ENCODE peak calls at places on chromosomes 6 and 20, in six cellular contexts. C, N, I, V, B and S are unnamed samples.

GRCh38 chr6:150299873-150300485 is 68.8 kb upstream of the IYD start:
- DNase-seq in C (no peak), V (no peak), I (no peak), B (no peak), N (no peak), S (no peak)

GRCh38 chr20:48463916-48464315 is 363.9 kb downstream of the PREX1 start:
- DNase-seq in N (no peak), B (peak; percentile 83), I (no peak), V (no peak), C (peak; percentile 33), S (no peak)

GRCh38 chr6:75290558-75290957 is 6.0 kb upstream of the TMEM30A start:
- DNase-seq in B (no peak), V (no peak), N (no peak), I (no peak), C (no peak), S (no peak)

GRCh38 chr6:89843070-89843469 is 13.4 kb downstream of the CASP8AP2 start:
- DNase-seq in I (no peak), B (no peak), N (no peak), C (no peak), V (no peak), S (no peak)

GRCh38 chr6:152948150-152948768 is 34.6 kb downstream of the FBXO5 start:
- DNase-seq in I (peak; percentile 7), B (no peak), C (no peak), V (no peak), N (no peak), S (peak; percentile 11)

GRCh38 chr6:130829333-130829910 is 2.2 kb downstream of the SMLR1 start:
- DNase-seq in C (no peak), I (no peak), N (no peak), V (no peak), B (no peak), S (no peak)

GRCh38 chr20:3340443-3340842 is 67.0 kb downstream of the DNAAF9 start:
- DNase-seq in N (peak; percentile 29), V (peak; percentile 54), C (peak; percentile 83), I (peak; percentile 83), B (peak; percentile 89), S (peak; percentile 19)

GRCh38 chr20:62766716-62767115 is 29.6 kb upstream of the MRGBP start:
- DNase-seq in N (no peak), B (no peak), C (no peak), I (no peak), V (no peak), S (peak; percentile 73)

GRCh38 chr6:150673720-150674361 is 74.2 kb downstream of the PLEKHG1 start:
- DNase-seq in B (no peak), N (no peak), I (no peak), V (no peak), C (no peak), S (no peak)

GRCh38 chr6:37314803-37315515 is 38.8 kb upstream of the RNF8 start:
- DNase-seq in V (peak; percentile 27), I (peak; percentile 23), C (no peak), B (no peak), N (no peak), S (no peak)

GRCh38 chr20:9306521-9306920 is 207.9 kb upstream of the LAMP5 start:
- DNase-seq in B (no peak), I (no peak), V (no peak), N (no peak), C (no peak), S (peak; percentile 100)

GRCh38 chr6:136582702-136583471 is 32.7 kb upstream of the MAP7 start:
- DNase-seq in N (no peak), C (no peak), B (no peak), I (no peak), V (peak; percentile 41), S (peak; percentile 53)

GRCh38 chr6:3359973-3360726 is 96.7 kb downstream of the SLC22A23 start:
- DNase-seq in I (no peak), N (no peak), C (no peak), B (no peak), V (no peak), S (no peak)

GRCh38 chr6:128118401-128118800 is 217.5 kb upstream of the THEMIS start:
- DNase-seq in N (no peak), I (no peak), C (no peak), V (no peak), B (no peak), S (no peak)

GRCh38 chr6:7725849-7726415 is at the start of gene BMP6:
- DNase-seq in V (no peak), C (peak; percentile 91), N (peak; percentile 92), I (peak; percentile 85), B (peak; percentile 96), S (peak; percentile 65)

GRCh38 chr6:170459451-170459850 is 93.7 kb downstream of the PSMB1 start:
- DNase-seq in C (no peak), B (peak; percentile 85), I (peak; percentile 34), N (no peak), V (no peak), S (no peak)

GRCh38 chr6:152696543-152696942 is 1.2 kb upstream of the MYCT1 start:
- DNase-seq in C (no peak), I (no peak), B (no peak), N (no peak), V (no peak), S (no peak)

GRCh38 chr6:2103644-2104523 is 141.5 kb downstream of the GMDS start:
- DNase-seq in I (no peak), V (no peak), C (no peak), B (no peak), N (no peak), S (peak; percentile 54)

GRCh38 chr6:12286381-12287132 is 3.6 kb upstream of the EDN1 start:
- DNase-seq in B (no peak), C (no peak), V (no peak), I (no peak), N (no peak), S (peak; percentile 62)

GRCh38 chr20:11389188-11389587 is 528.5 kb upstream of the BTBD3 start:
- DNase-seq in N (no peak), C (no peak), B (no peak), V (no peak), I (no peak), S (no peak)
- H3K4me3 ChIP-seq in N (no peak overlapping the region), C (no peak overlapping the region), B (no peak overlapping the region), V (no peak overlapping the region), I (no peak overlapping the region), S (no peak overlapping the region)

DNA sequence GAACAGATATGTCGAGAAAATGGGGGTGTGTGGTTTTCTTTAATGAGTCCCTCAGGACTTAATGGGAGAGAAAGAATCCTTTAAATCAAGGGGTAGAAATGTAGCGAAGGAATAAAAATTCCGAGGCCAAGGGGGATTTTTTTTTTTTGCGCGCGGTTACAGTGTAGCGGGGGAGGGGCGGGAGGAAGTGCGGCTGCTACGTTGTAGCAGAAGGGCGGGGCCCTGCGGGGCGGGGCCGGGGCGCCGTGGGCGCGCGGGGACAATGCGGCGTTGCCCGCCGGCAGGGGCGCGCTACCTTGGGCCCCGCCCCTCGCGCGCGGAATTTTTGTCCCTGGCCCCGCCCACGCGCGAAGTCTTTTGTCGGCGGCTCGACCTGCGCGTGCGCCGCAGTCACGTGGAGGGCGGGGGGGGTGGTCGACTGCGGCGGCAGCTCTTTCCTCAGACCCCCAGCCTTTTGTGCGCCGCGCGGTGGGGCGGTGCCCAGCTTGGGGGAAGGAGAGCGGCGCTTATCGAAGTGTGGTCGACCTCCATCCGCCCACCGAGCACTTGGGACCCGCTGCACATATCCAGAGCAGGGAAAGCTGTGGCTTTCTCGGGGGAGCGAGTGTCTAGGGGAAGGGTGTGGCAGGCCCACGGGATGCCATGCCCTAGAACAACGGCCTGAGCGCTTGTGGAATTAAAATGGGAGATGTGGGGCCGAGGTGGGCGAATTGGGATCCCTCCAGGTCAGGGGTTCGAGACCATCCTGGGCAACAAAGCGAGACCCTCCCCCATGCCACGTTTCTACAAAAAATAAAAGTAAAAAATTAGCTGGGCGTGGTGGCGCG is 1.3 kb downstream of the TUBB start:
- DNase-seq in I (peak; percentile 93), V (peak; percentile 86), C (peak; percentile 96), B (peak; percentile 98), N (peak; percentile 96), S (no peak)
- TF ChIP-seq CTCF in I (peak; percentile 76), V (no peak), C (no peak), B (peak; percentile 10), N (peak; percentile 77), S (peak; percentile 35)

GRCh38 chr20:47353224-47353696 is 3.2 kb downstream of the ZMYND8 start:
- DNase-seq in C (no peak), N (no peak), V (no peak), B (no peak), I (no peak), S (no peak)
- H3K4me3 ChIP-seq in C (peak overlapping the region; percentile 21), N (no peak overlapping the region), V (peak overlapping the region; percentile 11), B (no peak overlapping the region), I (peak overlapping the region; percentile 24), S (peak overlapping the region; percentile 53)

GRCh38 chr6:30216096-30216495 is 2.9 kb upstream of the TRIM26 start:
- DNase-seq in N (no peak), V (no peak), C (no peak), I (no peak), B (no peak), S (no peak)

GRCh38 chr6:30213654-30213998 is 420 bp upstream of the TRIM26 start:
- DNase-seq in B (no peak), C (no peak), V (no peak), I (no peak), N (no peak), S (no peak)

GRCh38 chr6:30213999-30214982 is 1.1 kb upstream of the TRIM26 start:
- DNase-seq in I (peak; percentile 86), C (peak; percentile 94), V (peak; percentile 60), B (peak; percentile 97), N (peak; percentile 87), S (no peak)

GRCh38 chr6:30223339-30223738 is 10.1 kb upstream of the TRIM26 start:
- DNase-seq in V (no peak), I (no peak), B (no peak), N (no peak), C (no peak), S (no peak)

GRCh38 chr6:30219244-30219643 is 6.0 kb upstream of the TRIM26 start:
- DNase-seq in C (no peak), I (peak; percentile 30), V (peak; percentile 22), B (no peak), N (no peak), S (peak; percentile 56)
- TF ChIP-seq CTCF in C (no peak), I (peak; percentile 86), V (peak; percentile 89), B (no peak), N (peak; percentile 38), S (peak; percentile 87)

GRCh38 chr6:68653706-68654089 is 18.6 kb downstream of the ADGRB3 start:
- DNase-seq in N (no peak), C (no peak), B (no peak), I (no peak), V (no peak), S (no peak)

GRCh38 chr6:68655028-68655427 is 19.9 kb downstream of the ADGRB3 start:
- DNase-seq in B (no peak), N (no peak), I (no peak), V (no peak), C (no peak), S (no peak)

GRCh38 chr6:68654134-68654533 is 19.1 kb downstream of the ADGRB3 start:
- DNase-seq in I (no peak), C (no peak), N (no peak), V (no peak), B (no peak), S (no peak)

GRCh38 chr6:68658338-68658737 is 23.3 kb downstream of the ADGRB3 start:
- DNase-seq in V (no peak), I (no peak), B (no peak), C (no peak), N (no peak), S (no peak)

GRCh38 chr6:68657374-68657773 is 22.3 kb downstream of the ADGRB3 start:
- DNase-seq in I (no peak), C (no peak), V (no peak), B (no peak), N (no peak), S (no peak)
- H3K4me3 ChIP-seq in I (no peak overlapping the region), C (no peak overlapping the region), V (no peak overlapping the region), B (no peak overlapping the region), N (no peak overlapping the region), S (no peak overlapping the region)